ENCODE peak calls at places on chromosomes 3 and 15, in four cellular contexts. One of them, this sample, is unnamed.

GRCh38 chr3:65339160-65339559 is 651.4 kb upstream of the ADAMTS9 start:
- DNase-seq in hypothalamus: no peak
- DNase-seq in activated CD8-positive, alpha-beta memory T cell treated with anti-CD3 and anti-CD28 coated beads for 48 hours: no peak
- DNase-seq in uterus: no peak
- DNase-seq in this sample: no peak

GRCh38 chr15:99108993-99109392 is 4.1 kb downstream of the SYNM start:
- DNase-seq in hypothalamus: no peak
- DNase-seq in activated CD8-positive, alpha-beta memory T cell treated with anti-CD3 and anti-CD28 coated beads for 48 hours: no peak
- DNase-seq in uterus: no peak
- DNase-seq in this sample: no peak

GRCh38 chr15:60120100-60120499 is 116.0 kb downstream of the FOXB1 start:
- DNase-seq in hypothalamus: no peak
- DNase-seq in activated CD8-positive, alpha-beta memory T cell treated with anti-CD3 and anti-CD28 coated beads for 48 hours: no peak
- DNase-seq in uterus: no peak
- DNase-seq in this sample: no peak

GRCh38 chr15:46703352-46703861 is 1013.9 kb upstream of the SEMA6D start:
- DNase-seq in hypothalamus: no peak
- DNase-seq in activated CD8-positive, alpha-beta memory T cell treated with anti-CD3 and anti-CD28 coated beads for 48 hours: no peak
- DNase-seq in uterus: no peak
- DNase-seq in this sample: no peak

GRCh38 chr3:58580826-58581327 is 3.7 kb upstream of the FAM107A start:
- DNase-seq in hypothalamus: no peak
- DNase-seq in activated CD8-positive, alpha-beta memory T cell treated with anti-CD3 and anti-CD28 coated beads for 48 hours: no peak
- DNase-seq in uterus: no peak
- DNase-seq in this sample: no peak

GRCh38 chr15:101488300-101489164 is 975 bp downstream of the PCSK6 start:
- DNase-seq in hypothalamus: no peak
- DNase-seq in activated CD8-positive, alpha-beta memory T cell treated with anti-CD3 and anti-CD28 coated beads for 48 hours: no peak
- DNase-seq in uterus: no peak
- DNase-seq in this sample: no peak

GRCh38 chr3:172040976-172041963 is 1.9 kb downstream of the FNDC3B start:
- DNase-seq in hypothalamus: no peak
- DNase-seq in activated CD8-positive, alpha-beta memory T cell treated with anti-CD3 and anti-CD28 coated beads for 48 hours: no peak
- DNase-seq in uterus: peak; percentile 36
- DNase-seq in this sample: no peak

GRCh38 chr3:100590114-100590839 is 19.1 kb upstream of the ADGRG7 start:
- DNase-seq in hypothalamus: peak; percentile 36
- DNase-seq in activated CD8-positive, alpha-beta memory T cell treated with anti-CD3 and anti-CD28 coated beads for 48 hours: no peak
- DNase-seq in uterus: peak; percentile 77
- DNase-seq in this sample: peak; percentile 16

GRCh38 chr3:128483657-128484403 is 9.2 kb downstream of the GATA2 start:
- DNase-seq in hypothalamus: no peak
- DNase-seq in activated CD8-positive, alpha-beta memory T cell treated with anti-CD3 and anti-CD28 coated beads for 48 hours: no peak
- DNase-seq in uterus: peak; percentile 37
- DNase-seq in this sample: no peak

GRCh38 chr15:40293006-40293405 is 10.1 kb upstream of the ANKRD63 start:
- DNase-seq in hypothalamus: no peak
- DNase-seq in activated CD8-positive, alpha-beta memory T cell treated with anti-CD3 and anti-CD28 coated beads for 48 hours: no peak
- DNase-seq in uterus: no peak
- DNase-seq in this sample: no peak

GRCh38 chr3:4643904-4644547 is 150.9 kb downstream of the ITPR1 start:
- DNase-seq in hypothalamus: no peak
- DNase-seq in activated CD8-positive, alpha-beta memory T cell treated with anti-CD3 and anti-CD28 coated beads for 48 hours: no peak
- DNase-seq in uterus: no peak
- DNase-seq in this sample: no peak

GRCh38 chr15:43186003-43186353 is 775 bp downstream of the CCNDBP1 start:
- DNase-seq in hypothalamus: no peak
- DNase-seq in activated CD8-positive, alpha-beta memory T cell treated with anti-CD3 and anti-CD28 coated beads for 48 hours: no peak
- DNase-seq in uterus: no peak
- DNase-seq in this sample: no peak

GRCh38 chr15:77528290-77528967 is 104.3 kb downstream of the LINGO1 start:
- DNase-seq in hypothalamus: no peak
- DNase-seq in activated CD8-positive, alpha-beta memory T cell treated with anti-CD3 and anti-CD28 coated beads for 48 hours: no peak
- DNase-seq in uterus: no peak
- DNase-seq in this sample: no peak

GRCh38 chr3:4978259-4978965 is 825 bp upstream of the BHLHE40 start:
- DNase-seq in hypothalamus: peak; percentile 86
- DNase-seq in activated CD8-positive, alpha-beta memory T cell treated with anti-CD3 and anti-CD28 coated beads for 48 hours: peak; percentile 96
- DNase-seq in uterus: peak; percentile 98
- DNase-seq in this sample: peak; percentile 76

GRCh38 chr3:121750087-121750415 is 510 bp upstream of the GOLGB1 start:
- DNase-seq in hypothalamus: no peak
- DNase-seq in activated CD8-positive, alpha-beta memory T cell treated with anti-CD3 and anti-CD28 coated beads for 48 hours: no peak
- DNase-seq in uterus: no peak
- DNase-seq in this sample: no peak

GRCh38 chr3:71498053-71498452 is 85.5 kb downstream of the FOXP1 start:
- DNase-seq in hypothalamus: peak; percentile 27
- DNase-seq in activated CD8-positive, alpha-beta memory T cell treated with anti-CD3 and anti-CD28 coated beads for 48 hours: no peak
- DNase-seq in uterus: no peak
- DNase-seq in this sample: no peak

GRCh38 chr3:39000008-39000450 is 51.7 kb downstream of the SCN11A start:
- DNase-seq in hypothalamus: no peak
- DNase-seq in activated CD8-positive, alpha-beta memory T cell treated with anti-CD3 and anti-CD28 coated beads for 48 hours: no peak
- DNase-seq in uterus: no peak
- DNase-seq in this sample: no peak

GRCh38 chr15:75028991-75029377 is 5.6 kb downstream of the PPCDC start:
- DNase-seq in hypothalamus: no peak
- DNase-seq in activated CD8-positive, alpha-beta memory T cell treated with anti-CD3 and anti-CD28 coated beads for 48 hours: no peak
- DNase-seq in uterus: no peak
- DNase-seq in this sample: no peak

GRCh38 chr3:182485306-182485705 is 308.0 kb upstream of the ATP11B start:
- DNase-seq in hypothalamus: no peak
- DNase-seq in activated CD8-positive, alpha-beta memory T cell treated with anti-CD3 and anti-CD28 coated beads for 48 hours: no peak
- DNase-seq in uterus: no peak
- DNase-seq in this sample: no peak

GRCh38 chr3:24047513-24047912 is 102.4 kb downstream of the NR1D2 start:
- DNase-seq in hypothalamus: no peak
- DNase-seq in activated CD8-positive, alpha-beta memory T cell treated with anti-CD3 and anti-CD28 coated beads for 48 hours: no peak
- DNase-seq in uterus: no peak
- DNase-seq in this sample: no peak

GRCh38 chr15:20340331-20340811 is 201.2 kb downstream of the GOLGA6L6 start:
- DNase-seq in hypothalamus: no peak
- DNase-seq in activated CD8-positive, alpha-beta memory T cell treated with anti-CD3 and anti-CD28 coated beads for 48 hours: no peak
- DNase-seq in uterus: peak; percentile 26
- DNase-seq in this sample: no peak

GRCh38 chr3:159881828-159882309 is 106.8 kb upstream of the IL12A start:
- DNase-seq in hypothalamus: peak; percentile 35
- DNase-seq in activated CD8-positive, alpha-beta memory T cell treated with anti-CD3 and anti-CD28 coated beads for 48 hours: no peak
- DNase-seq in uterus: no peak
- DNase-seq in this sample: no peak

GRCh38 chr3:48233542-48233941 is 7.4 kb upstream of the ZNF589 start:
- DNase-seq in hypothalamus: no peak
- DNase-seq in activated CD8-positive, alpha-beta memory T cell treated with anti-CD3 and anti-CD28 coated beads for 48 hours: no peak
- DNase-seq in uterus: no peak
- DNase-seq in this sample: no peak